ENCODE peak calls at places on chromosome 11, in five cellular contexts. C, Q, P, V and H are unnamed samples. For H3K27me3 and H3K9me3, the result is how much of the 10 kb centered on the place peaks cover.

GRCh38 chr11:64766881-64767280 is 7.1 kb upstream of the PYGM start:
- DNase-seq in C (no peak), Q (peak), P (no peak), V (peak), H (peak)

GRCh38 chr11:10978189-10978588 is 120.3 kb upstream of the ZBED5 start:
- DNase-seq in P (no peak), Q (no peak), V (no peak), C (no peak), H (no peak)

GRCh38 chr11:101474666-101475065 is 109.1 kb downstream of the TRPC6 start:
- DNase-seq in C (no peak), Q (no peak), P (no peak), V (no peak), H (no peak)

GRCh38 chr11:68912254-68912653 is 8.6 kb downstream of the IGHMBP2 start:
- DNase-seq in P (no peak), C (no peak), V (no peak), Q (no peak), H (no peak)

GRCh38 chr11:74925281-74925680 is 23.6 kb downstream of the XRRA1 start:
- DNase-seq in P (no peak), C (no peak), V (no peak), Q (no peak), H (no peak)

GRCh38 chr11:121721448-121721847 is 268.7 kb upstream of the SORL1-AS1 start:
- DNase-seq in Q (no peak), C (no peak), P (no peak), V (no peak), H (no peak)

GRCh38 chr11:31817054-31817620 is 6.0 kb upstream of the PAX6 start:
- DNase-seq in P (no peak), Q (no peak), C (no peak), V (peak), H (no peak)

GRCh38 chr11:73916435-73916834 is 34.4 kb upstream of the DNAJB13 start:
- DNase-seq in P (no peak), V (no peak), Q (no peak), C (no peak), H (no peak)

GRCh38 chr11:8767466-8768142 is 85.0 kb downstream of the RPL27A start:
- DNase-seq in C (no peak), P (no peak), Q (no peak), V (no peak), H (no peak)

GRCh38 chr11:69244286-69244685 is 49.7 kb upstream of the MYEOV start:
- DNase-seq in C (peak), Q (no peak), V (peak), P (no peak), H (no peak)

GRCh38 chr11:16981651-16982194 is 32.5 kb downstream of the PLEKHA7 start:
- DNase-seq in P (no peak), V (no peak), Q (no peak), C (no peak), H (no peak)

GRCh38 chr11:92340839-92341238 is 116.2 kb downstream of the FAT3 start:
- DNase-seq in V (no peak), C (no peak), P (no peak), Q (no peak), H (no peak)

GRCh38 chr11:9219572-9219971 is 45.6 kb downstream of the DENND5A start:
- DNase-seq in P (no peak), C (no peak), Q (no peak), V (no peak), H (no peak)

GRCh38 chr11:126607374-126607773 is 251.9 kb downstream of the ST3GAL4 start:
- DNase-seq in Q (peak), V (no peak), C (peak), P (no peak), H (no peak)

GRCh38 chr11:6497069-6497839 is at the start of gene DNHD1:
- DNase-seq in C (no peak), Q (no peak), V (peak), P (no peak), H (no peak)

GRCh38 chr11:134472188-134472455 is 60.1 kb upstream of the B3GAT1 start:
- DNase-seq in C (no peak), Q (no peak), V (no peak), P (no peak), H (no peak)

GRCh38 chr11:15258433-15259350 is 144.0 kb downstream of the INSC start:
- DNase-seq in V (no peak), Q (no peak), C (no peak), P (peak), H (no peak)

GRCh38 chr11:96199563-96200025 is 143.4 kb downstream of the MAML2 start:
- DNase-seq in V (no peak), Q (no peak), C (no peak), P (no peak), H (no peak)

GRCh38 chr11:123300874-123301695 is 106.0 kb upstream of the CLMP start:
- DNase-seq in Q (no peak), P (no peak), C (no peak), V (no peak), H (no peak)

GRCh38 chr11:117809236-117810055 is 12.4 kb upstream of the DSCAML1 start:
- DNase-seq in Q (peak), P (peak), V (peak), C (peak), H (peak)

GRCh38 chr11:2693851-2694261 is 5.9 kb downstream of the KCNQ1OT1 start:
- DNase-seq in V (peak), C (no peak), Q (no peak), P (no peak), H (no peak)

GRCh38 chr11:65078151-65078550 is 5.7 kb downstream of the CDCA5 start:
- DNase-seq in C (no peak), Q (peak), P (peak), V (no peak), H (no peak)

GRCh38 chr11:15307600-15307999 is 192.9 kb downstream of the INSC start:
- DNase-seq in C (no peak), V (no peak), P (no peak), Q (no peak), H (no peak)

GRCh38 chr11:130220311-130221030 is 60.9 kb downstream of the ST14 start:
- DNase-seq in P (no peak), Q (no peak), C (no peak), V (no peak), H (peak)

GRCh38 chr11:62103141-62103540 is 20.7 kb upstream of the INCENP start:
- DNase-seq in Q (no peak), V (no peak), P (no peak), C (no peak), H (no peak)

GRCh38 chr11:4044971-4045646 is 49.5 kb upstream of the RRM1 start:
- DNase-seq in C (no peak), P (no peak), V (no peak), Q (no peak), H (no peak)

GRCh38 chr11:128472128-128473110 is 114.9 kb downstream of the ETS1 start:
- DNase-seq in P (no peak), Q (no peak), C (no peak), V (no peak), H (no peak)

GRCh38 chr11:18321622-18321990 is 334 bp downstream of the HPS5 start:
- DNase-seq in V (no peak), Q (no peak), C (no peak), P (no peak), H (no peak)

DNA sequence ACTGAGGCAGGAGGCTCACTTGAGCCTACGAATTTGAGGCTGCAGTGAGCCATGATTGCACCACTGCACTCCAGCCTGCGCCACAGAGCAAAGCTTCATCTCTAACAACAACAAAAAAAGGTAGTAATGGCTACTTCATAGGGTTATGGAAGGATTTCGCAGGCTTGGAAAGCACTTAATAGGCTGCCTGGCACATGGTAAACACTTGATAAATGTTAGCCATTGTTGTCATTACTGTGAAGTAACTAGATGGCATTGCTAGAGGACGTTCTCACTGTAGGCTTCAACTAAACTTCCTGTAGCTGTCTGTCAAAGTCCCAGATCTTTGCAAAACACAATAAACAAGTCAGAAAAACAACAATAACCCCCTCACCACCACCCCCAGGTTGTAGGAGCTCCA is 357.2 kb upstream of the NARS2 start:
- DNase-seq in V (no peak), P (no peak), Q (no peak), C (no peak), H (no peak)
- H3K27me3 ChIP-seq in V (under half), P (under half), Q (under half), C (under half), H (under half)

GRCh38 chr11:133291672-133292265 is 240.5 kb downstream of the OPCML start:
- DNase-seq in Q (no peak), C (no peak), P (no peak), V (peak), H (no peak)
- H3K9me3 ChIP-seq in Q (under half), C (under half), P (under half), V (under half), H (under half)

GRCh38 chr11:20162340-20162739 is 2.1 kb upstream of the DBX1 start:
- DNase-seq in V (no peak), C (no peak), P (no peak), Q (no peak), H (no peak)

GRCh38 chr11:20161923-20162322 is 1.6 kb upstream of the DBX1 start:
- DNase-seq in V (no peak), C (no peak), Q (no peak), P (no peak), H (no peak)

GRCh38 chr11:20162824-20163777 is 2.8 kb upstream of the DBX1 start:
- DNase-seq in Q (no peak), C (no peak), V (no peak), P (no peak), H (no peak)

GRCh38 chr11:20164152-20164551 is 3.9 kb upstream of the DBX1 start:
- DNase-seq in Q (no peak), C (no peak), P (no peak), V (no peak), H (no peak)

GRCh38 chr11:20163778-20164133 is 3.5 kb upstream of the DBX1 start:
- DNase-seq in P (no peak), Q (no peak), V (no peak), C (no peak), H (no peak)
- H3K27me3 ChIP-seq in P (half or more), Q (under half), V (half or more), C (half or more), H (under half)

DNA sequence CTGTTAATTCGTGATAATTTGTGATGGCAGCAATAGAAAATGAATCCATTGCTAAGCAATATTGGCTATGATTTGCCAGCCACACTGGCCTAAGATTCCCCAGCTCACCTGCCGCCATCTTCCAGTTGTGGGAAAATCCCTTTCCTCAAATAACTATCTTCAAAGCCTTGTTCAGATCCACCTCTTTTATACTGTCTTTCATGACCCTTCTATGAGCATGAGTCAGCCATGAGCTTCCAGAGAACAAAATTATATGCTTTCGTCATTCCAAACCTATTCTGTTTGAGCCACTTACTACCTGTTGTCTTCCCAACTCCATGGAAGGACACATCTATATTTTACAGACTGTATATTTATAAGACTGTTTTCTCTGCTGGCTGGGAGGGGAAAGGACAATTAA is 25.0 kb upstream of the PRSS23 start:
- DNase-seq in P (no peak), C (no peak), Q (no peak), V (no peak), H (no peak)
- H3K9me3 ChIP-seq in P (under half), C (under half), Q (under half), V (under half), H (under half)

GRCh38 chr11:77151804-77152513 is 23.9 kb downstream of the MYO7A start:
- DNase-seq in Q (no peak), C (no peak), V (no peak), P (no peak), H (no peak)

GRCh38 chr11:77148963-77149715 is 21.1 kb downstream of the MYO7A start:
- DNase-seq in P (no peak), Q (no peak), C (no peak), V (no peak), H (no peak)

GRCh38 chr11:77149716-77150392 is 21.8 kb downstream of the MYO7A start:
- DNase-seq in C (no peak), Q (no peak), P (no peak), V (no peak), H (no peak)

GRCh38 chr11:77152846-77153245 is 24.8 kb downstream of the MYO7A start:
- DNase-seq in P (no peak), C (no peak), Q (no peak), V (no peak), H (no peak)

GRCh38 chr11:77150836-77151235 is 22.8 kb downstream of the MYO7A start:
- DNase-seq in C (no peak), P (no peak), V (no peak), Q (no peak), H (no peak)
- H3K27me3 ChIP-seq in C (under half), P (under half), V (under half), Q (under half), H (under half)

GRCh38 chr11:50174975-50175374 is 142.3 kb downstream of the OR4C45 start:
- DNase-seq in P (no peak), V (no peak), Q (no peak), C (no peak), H (no peak)

GRCh38 chr11:50169634-50170033 is 137.0 kb downstream of the OR4C45 start:
- DNase-seq in Q (no peak), C (no peak), V (no peak), P (no peak), H (no peak)

GRCh38 chr11:50170115-50170514 is 137.4 kb downstream of the OR4C45 start:
- DNase-seq in Q (no peak), C (no peak), P (no peak), V (no peak), H (no peak)

GRCh38 chr11:50178732-50179131 is 146.1 kb downstream of the OR4C45 start:
- DNase-seq in C (no peak), P (no peak), Q (no peak), V (no peak), H (no peak)

GRCh38 chr11:50174189-50174588 is 141.5 kb downstream of the OR4C45 start:
- DNase-seq in P (no peak), Q (no peak), C (no peak), V (no peak), H (no peak)
- H3K9me3 ChIP-seq in P (under half), Q (under half), C (under half), V (under half), H (under half)